ENCODE peak calls at places on chromosomes 11 and 22, in ten cellular contexts. K is naive thymus-derived CD8-positive, alpha-beta T cell; Z is body of pancreas; E is Kasumi-1; A is NCI-H2081; B is B cell; W is psoas muscle; V is Caki2; J is brain pericyte; D is ACHN. F is an unnamed sample.

GRCh38 chr11:94254214-94254613 is 50.2 kb upstream of the IZUMO1R start:
- DNase-seq in E (no peak), V (no peak), W (no peak), J (no peak), A (no peak), Z (no peak), D (no peak), B (no peak), K (no peak), F (no peak)

GRCh38 chr22:27019827-27020226 is 362.4 kb downstream of the MIAT start:
- DNase-seq in V (no peak), B (no peak), D (peak), Z (no peak), W (no peak), K (no peak), J (no peak), A (no peak), E (no peak), F (no peak)

GRCh38 chr22:44727148-44727547 is 25.1 kb downstream of the PRR5 start:
- DNase-seq in J (no peak), D (no peak), E (no peak), Z (no peak), B (no peak), V (no peak), W (no peak), A (no peak), K (no peak), F (no peak)

GRCh38 chr11:46457659-46458058 is 66.1 kb upstream of the CHRM4 start:
- DNase-seq in J (no peak), A (no peak), D (no peak), V (no peak), Z (no peak), W (no peak), E (no peak), K (no peak), B (no peak), F (no peak)

GRCh38 chr22:36221799-36222751 is 17.3 kb downstream of the APOL2 start:
- DNase-seq in D (peak), J (no peak), V (no peak), E (peak), B (peak), W (peak), A (peak), K (peak), Z (peak), F (no peak)

GRCh38 chr11:127071606-127072005 is 71.0 kb upstream of the KIRREL3 start:
- DNase-seq in B (no peak), E (no peak), D (no peak), Z (no peak), K (no peak), W (no peak), J (no peak), V (no peak), A (peak), F (no peak)

GRCh38 chr11:62105611-62106245 is 18.1 kb upstream of the INCENP start:
- DNase-seq in V (no peak), W (no peak), K (no peak), D (no peak), Z (no peak), J (no peak), E (no peak), B (no peak), A (no peak), F (peak)

GRCh38 chr11:121024989-121025388 is 1.1 kb downstream of the TBCEL start:
- DNase-seq in V (no peak), D (peak), K (peak), B (peak), Z (no peak), J (no peak), A (no peak), E (no peak), W (no peak), F (no peak)

GRCh38 chr11:119509277-119509841 is 86.4 kb upstream of the THY1 start:
- DNase-seq in E (no peak), W (no peak), J (no peak), B (no peak), K (no peak), D (no peak), A (no peak), Z (no peak), V (no peak), F (no peak)

GRCh38 chr11:36976740-36977139 is 378.7 kb upstream of the RAG2 start:
- DNase-seq in K (no peak), V (no peak), W (peak), D (no peak), B (no peak), Z (no peak), E (no peak), J (no peak), A (no peak), F (no peak)

GRCh38 chr22:41917906-41918791 is 3.3 kb upstream of the SHISA8 start:
- DNase-seq in V (peak), D (peak), K (no peak), E (peak), W (peak), J (no peak), B (peak), A (no peak), Z (peak), F (no peak)

GRCh38 chr11:79403839-79404238 is 37.0 kb downstream of the TENM4 start:
- DNase-seq in E (no peak), K (no peak), W (no peak), B (no peak), V (no peak), Z (no peak), J (no peak), D (no peak), A (no peak), F (no peak)

GRCh38 chr22:42863349-42863911 is 6.4 kb upstream of the ARFGAP3 start:
- DNase-seq in A (no peak), Z (no peak), J (no peak), E (peak), B (peak), K (no peak), W (no peak), V (peak), D (peak), F (peak)

GRCh38 chr11:72712168-72712721 is 38.0 kb upstream of the PDE2A start:
- DNase-seq in J (no peak), K (no peak), E (no peak), W (peak), B (no peak), D (no peak), A (no peak), Z (peak), V (no peak), F (no peak)

GRCh38 chr11:126416542-126417090 is 61.1 kb downstream of the ST3GAL4 start:
- DNase-seq in V (no peak), E (no peak), B (peak), Z (peak), W (peak), J (peak), K (peak), A (peak), D (no peak), F (no peak)

GRCh38 chr11:70715166-70715565 is 316.8 kb downstream of the CTTN start:
- DNase-seq in E (no peak), J (no peak), A (no peak), Z (no peak), K (no peak), B (no peak), D (no peak), V (no peak), W (no peak), F (no peak)

GRCh38 chr22:31650391-31650790 is 11.6 kb downstream of the PISD start:
- DNase-seq in W (no peak), V (peak), E (no peak), Z (peak), K (no peak), J (no peak), A (no peak), B (no peak), D (peak), F (no peak)